ENCODE peak calls at places on chromosomes 13 and 19, in six cellular contexts. T, J, Z, C, S and P are unnamed samples.

GRCh38 chr19:28377077-28377476 is 835.9 kb downstream of the UQCRFS1 start:
- DNase-seq in T (no peak), J (no peak), Z (no peak), C (no peak), S (no peak), P (no peak)

GRCh38 chr19:29705706-29706105 is 9.4 kb downstream of the C19orf12 start:
- DNase-seq in T (no peak), J (no peak), Z (no peak), C (no peak), S (no peak), P (no peak)

GRCh38 chr13:106573279-106573831 is 5.4 kb upstream of the ARGLU1 start:
- DNase-seq in T (no peak), J (no peak), Z (no peak), C (no peak), S (no peak), P (no peak)

GRCh38 chr13:32880636-32881035 is 135.6 kb upstream of the KL start:
- DNase-seq in T (no peak), J (no peak), Z (no peak), C (no peak), S (no peak), P (no peak)

GRCh38 chr19:14152713-14153112 is 16.3 kb upstream of the ASF1B start:
- DNase-seq in T (no peak), J (no peak), Z (no peak), C (no peak), S (no peak), P (no peak)

GRCh38 chr13:92255533-92255932 is 857.1 kb downstream of the GPC5 start:
- DNase-seq in T (no peak), J (no peak), Z (no peak), C (no peak), S (no peak), P (no peak)

GRCh38 chr13:51271008-51271407 is 48.8 kb downstream of the FAM124A start:
- DNase-seq in T (no peak), J (no peak), Z (no peak), C (no peak), S (no peak), P (no peak)

GRCh38 chr13:34224877-34225276 is 406.9 kb downstream of the RFC3 start:
- DNase-seq in T (no peak), J (no peak), Z (no peak), C (no peak), S (no peak), P (no peak)

GRCh38 chr13:50387124-50387581 is 371.9 kb downstream of the KCNRG start:
- DNase-seq in T (no peak), J (peak), Z (peak), C (peak), S (peak), P (no peak)

GRCh38 chr13:28754698-28755545 is 36.2 kb upstream of the SLC46A3 start:
- DNase-seq in T (no peak), J (no peak), Z (no peak), C (no peak), S (no peak), P (no peak)

GRCh38 chr19:2429917-2430570 is 2.7 kb upstream of the TIMM13 start:
- DNase-seq in T (no peak), J (no peak), Z (no peak), C (no peak), S (no peak), P (no peak)

GRCh38 chr13:80572308-80572676 is 231.4 kb upstream of the SPRY2 start:
- DNase-seq in T (no peak), J (no peak), Z (no peak), C (no peak), S (no peak), P (no peak)